ENCODE peak calls at places on chromosome 20, in ten cellular contexts. P is mesendoderm; C is stimulated activated naive B cell treated with anti-CD40 and anti-IgM and Interleukin-4, amounts not matched to agents 10 μg/mL and 1 μg/mL and 100 μg/mL, for 72 hours; Z is mesothelial cell of epicardium; X is NCI-H1417; Y is HS-5; N is iPS-NIHi11; W is activated gamma-delta T cell treated with Interleukin-2 at 50 U/mL for 16 hours; U is H9; H is dorsolateral prefrontal cortex. V is an unnamed sample.

GRCh38 chr20:58723628-58723984 is 31.0 kb downstream of the NPEPL1 start:
- DNase-seq in P (no peak), C (no peak), Z (peak), X (no peak), Y (no peak), N (no peak), W (no peak), U (no peak), H (no peak), V (no peak)

GRCh38 chr20:840858-841567 is 7.5 kb downstream of the FAM110A start:
- DNase-seq in P (peak), C (no peak), Z (peak), X (no peak), Y (no peak), N (peak), W (peak), U (no peak), H (no peak), V (peak)

GRCh38 chr20:62736026-62736406 is 27.4 kb downstream of the NTSR1 start:
- DNase-seq in P (no peak), C (no peak), Z (no peak), X (no peak), Y (no peak), N (no peak), W (no peak), U (no peak), H (no peak), V (no peak)

GRCh38 chr20:18653736-18654447 is 66.0 kb downstream of the DTD1 start:
- DNase-seq in P (no peak), C (no peak), Z (no peak), X (no peak), Y (no peak), N (no peak), W (no peak), U (no peak), H (no peak), V (no peak)

GRCh38 chr20:47549671-47550070 is 48.0 kb downstream of the NCOA3 start:
- DNase-seq in P (no peak), C (no peak), Z (no peak), X (no peak), Y (no peak), N (no peak), W (no peak), U (no peak), H (no peak), V (no peak)

GRCh38 chr20:18663932-18664331 is 76.1 kb downstream of the DTD1 start:
- DNase-seq in P (no peak), C (no peak), Z (no peak), X (no peak), Y (no peak), N (no peak), W (no peak), U (no peak), H (no peak), V (no peak)

GRCh38 chr20:1309439-1309847 is 19.5 kb downstream of the SDCBP2 start:
- DNase-seq in P (peak), C (no peak), Z (no peak), X (no peak), Y (no peak), N (peak), W (no peak), U (peak), H (no peak), V (no peak)

GRCh38 chr20:31836853-31837608 is 8.4 kb downstream of the FOXS1 start:
- DNase-seq in P (peak), C (no peak), Z (no peak), X (no peak), Y (no peak), N (no peak), W (no peak), U (no peak), H (no peak), V (no peak)